ENCODE peak calls at places on chromosomes 7 and 10, in five cellular contexts. F is transverse colon; O is HFFc6; T is naive thymus-derived CD8-positive, alpha-beta T cell; K is H4. H is an unnamed sample.

GRCh38 chr7:112204072-112204775 is 2.0 kb downstream of the DOCK4 start:
- DNase-seq in F (no peak), O (no peak), T (no peak), K (no peak), H (no peak)

GRCh38 chr7:34158311-34158710 is 253.0 kb downstream of the BMPER start:
- DNase-seq in F (no peak), O (no peak), T (no peak), K (no peak), H (no peak)

GRCh38 chr10:84065764-84066163 is 73.5 kb upstream of the GHITM start:
- DNase-seq in F (no peak), O (no peak), T (no peak), K (no peak), H (no peak)

GRCh38 chr7:140005754-140006503 is 56.8 kb downstream of the PARP12 start:
- DNase-seq in F (no peak), O (no peak), T (no peak), K (peak), H (peak)

GRCh38 chr7:24576171-24577052 is 3.2 kb downstream of the PALS2 start:
- DNase-seq in F (no peak), O (peak), T (no peak), K (peak), H (peak)

GRCh38 chr7:107579881-107580715 is at the start of gene BCAP29:
- DNase-seq in F (peak), O (peak), T (peak), K (peak), H (peak)

GRCh38 chr10:52746169-52746568 is 26.4 kb downstream of the MBL2 start:
- DNase-seq in F (no peak), O (peak), T (no peak), K (no peak), H (no peak)

GRCh38 chr7:42511027-42511426 is 274.0 kb upstream of the GLI3 start:
- DNase-seq in F (no peak), O (no peak), T (no peak), K (no peak), H (no peak)

GRCh38 chr10:85643839-85644525 is 722.6 kb downstream of the GRID1 start:
- DNase-seq in F (peak), O (no peak), T (no peak), K (peak), H (no peak)

GRCh38 chr7:23024454-23024853 is 10.5 kb upstream of the HYCC1 start:
- DNase-seq in F (no peak), O (no peak), T (no peak), K (no peak), H (no peak)

GRCh38 chr7:20834656-20835055 is 48.0 kb upstream of the SP8 start:
- DNase-seq in F (no peak), O (no peak), T (no peak), K (no peak), H (peak)

GRCh38 chr10:36172054-36172531 is 530.0 kb upstream of the FZD8 start:
- DNase-seq in F (no peak), O (peak), T (no peak), K (peak), H (no peak)

GRCh38 chr10:132301371-132302330 is 6.1 kb downstream of the STK32C start:
- DNase-seq in F (no peak), O (no peak), T (no peak), K (no peak), H (no peak)